ENCODE peak calls at places on chromosome 2, in four cellular contexts. B is WTC11, F is K562, O is GM12878. J is an unnamed sample.

GRCh38 chr2:195706161-195706900 is 49.3 kb downstream of the SLC39A10 start:
- DNase-seq in B (no peak), F (no peak), O (no peak), J (no peak)

GRCh38 chr2:134791606-134792005 is 46.8 kb upstream of the ACMSD start:
- DNase-seq in B (no peak), F (no peak), O (no peak), J (no peak)

GRCh38 chr2:74944987-74945782 is 13.3 kb upstream of the POLE4 start:
- DNase-seq in B (no peak), F (no peak), O (peak), J (no peak)

GRCh38 chr2:108194409-108195132 is 45.2 kb upstream of the SULT1C3 start:
- DNase-seq in B (no peak), F (no peak), O (no peak), J (no peak)

GRCh38 chr2:41856946-41857345 is 190.9 kb upstream of the PKDCC start:
- DNase-seq in B (no peak), F (no peak), O (no peak), J (no peak)

GRCh38 chr2:23121968-23122648 is 262.9 kb upstream of the KLHL29 start:
- DNase-seq in B (no peak), F (no peak), O (no peak), J (no peak)

GRCh38 chr2:42808301-42808700 is 15.9 kb upstream of the HAAO start:
- DNase-seq in B (no peak), F (no peak), O (no peak), J (no peak)

GRCh38 chr2:43230481-43230880 is 4.1 kb upstream of the ZFP36L2 start:
- DNase-seq in B (peak), F (no peak), O (no peak), J (no peak)

GRCh38 chr2:121372082-121372481 is 87.1 kb upstream of the TFCP2L1 start:
- DNase-seq in B (no peak), F (no peak), O (no peak), J (no peak)

GRCh38 chr2:134372141-134372540 is 118.3 kb downstream of the MGAT5 start:
- DNase-seq in B (no peak), F (no peak), O (no peak), J (no peak)

GRCh38 chr2:143852748-143853147 is 667.2 kb downstream of the ZEB2 start:
- DNase-seq in B (peak), F (no peak), O (no peak), J (no peak)

GRCh38 chr2:124740636-124741035 is 715.5 kb downstream of the CNTNAP5 start:
- DNase-seq in B (no peak), F (no peak), O (no peak), J (no peak)

GRCh38 chr2:216492951-216493685 is 5.5 kb upstream of the RPL37A start:
- DNase-seq in B (no peak), F (no peak), O (no peak), J (no peak)

GRCh38 chr2:99397251-99397920 is 60.2 kb downstream of the EIF5B start:
- DNase-seq in B (no peak), F (no peak), O (no peak), J (no peak)

GRCh38 chr2:131077182-131077846 is 15.9 kb downstream of the FAM168B start:
- DNase-seq in B (no peak), F (no peak), O (no peak), J (no peak)

GRCh38 chr2:73084971-73085370 is 13.5 kb upstream of the SFXN5 start:
- DNase-seq in B (no peak), F (no peak), O (no peak), J (no peak)

DNA sequence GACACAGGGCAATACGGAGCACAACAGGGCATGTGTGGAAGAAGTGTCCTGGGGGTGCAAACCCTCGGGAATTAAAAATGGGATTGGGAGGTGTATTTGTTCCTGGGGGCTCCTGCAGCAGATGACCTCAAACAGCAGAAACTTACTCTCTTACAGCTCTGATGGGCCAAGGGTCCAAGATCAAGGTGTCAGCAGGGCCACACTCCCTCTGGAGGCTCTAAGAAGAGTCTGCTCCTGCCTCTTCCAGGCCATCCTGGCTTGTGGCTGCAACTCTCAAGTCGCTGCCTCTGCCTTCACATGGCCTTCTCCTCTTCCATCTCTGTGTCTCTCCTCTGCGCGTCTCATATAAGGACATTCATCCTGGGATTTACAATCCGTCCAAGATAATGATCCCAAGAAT is 12.4 kb upstream of the SPATA3 start:
- DNase-seq in B (no peak), F (no peak), O (no peak), J (no peak)
- TF ChIP-seq ETV6 in B (no peak), F (no peak), O (no peak), J (no peak)

DNA sequence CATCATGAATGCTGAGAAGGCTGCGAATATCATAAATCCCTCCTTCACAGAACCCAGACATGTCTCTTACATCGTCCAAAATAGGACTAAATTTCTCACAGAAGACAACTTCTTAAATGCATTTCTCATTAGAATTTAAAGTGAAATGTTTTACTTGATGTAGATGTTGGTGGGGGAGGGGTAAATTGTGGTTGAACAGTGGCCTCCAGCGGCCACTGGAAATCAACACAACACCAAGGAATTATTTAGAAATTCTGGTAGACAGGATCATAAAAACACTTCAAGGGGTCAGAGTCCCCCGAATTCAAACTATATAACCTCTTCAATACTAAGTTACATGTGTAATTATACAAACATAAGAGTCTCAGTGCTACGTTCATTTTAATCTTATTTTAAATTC is 135.9 kb downstream of the ABCA12 start:
- DNase-seq in B (peak), F (peak), O (no peak), J (peak)
- TF ChIP-seq ETV6 in B (no peak), F (no peak), O (no peak), J (no peak)

DNA sequence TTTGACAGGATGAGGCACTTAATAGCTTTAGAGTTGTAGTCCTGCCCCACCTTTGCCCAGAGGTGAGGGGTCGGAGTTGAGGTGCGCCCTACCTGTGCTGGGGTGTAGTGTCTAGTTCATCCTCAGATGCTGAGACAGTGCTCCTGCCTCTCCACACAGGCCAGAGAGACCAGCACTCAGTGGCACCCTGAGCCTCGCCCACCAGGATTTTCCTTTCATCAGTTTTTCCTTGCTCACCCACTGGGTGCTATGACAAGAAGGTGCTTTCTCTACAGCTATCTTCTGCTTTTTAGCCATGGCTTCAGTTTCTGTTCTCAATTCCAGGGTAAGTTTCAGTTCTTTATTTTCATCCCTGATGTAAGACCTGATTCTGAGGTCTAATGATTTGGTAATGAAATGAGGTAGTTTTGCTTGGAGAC is 16.8 kb upstream of the TMEM131 start:
- DNase-seq in B (no peak), F (no peak), O (peak), J (no peak)
- TF ChIP-seq ETV6 in B (no peak), F (no peak), O (no peak), J (no peak)

DNA sequence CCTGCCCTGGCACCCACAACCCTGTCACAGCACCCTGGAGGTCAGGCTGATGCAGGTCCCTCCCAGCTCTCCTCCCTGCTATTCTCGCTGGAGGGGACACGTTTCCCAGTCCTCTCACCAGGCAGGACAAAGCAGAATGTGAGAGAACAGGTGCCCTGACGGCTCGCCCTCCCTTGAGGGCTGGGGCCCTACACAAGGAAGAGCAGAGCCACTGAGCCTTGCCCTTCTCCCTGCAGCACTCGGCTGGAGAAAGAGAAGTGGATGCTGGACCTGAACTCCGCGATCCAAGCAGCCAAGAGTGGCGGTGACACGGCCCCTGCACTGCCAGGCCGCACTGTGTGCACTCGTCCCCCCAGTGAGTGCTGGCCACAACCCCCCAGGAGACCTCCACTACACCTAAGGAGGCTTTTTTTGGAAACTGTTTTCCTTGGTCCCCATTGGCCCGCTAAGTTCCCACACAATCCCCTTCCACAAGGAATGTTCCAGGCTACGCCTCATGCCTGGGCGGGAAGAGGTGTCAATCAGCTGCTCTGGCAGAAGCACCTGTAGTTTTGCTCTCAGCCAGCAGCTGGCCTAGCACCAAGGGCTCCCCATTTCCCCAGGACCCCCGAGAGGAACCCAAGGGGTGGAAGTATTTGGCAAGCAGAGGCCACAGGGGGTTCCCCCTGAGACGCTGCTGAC is 17.4 kb downstream of the STK25 start:
- DNase-seq in B (no peak), F (no peak), O (no peak), J (no peak)
- TF ChIP-seq ETV6 in B (no peak), F (no peak), O (no peak), J (no peak)